ENCODE peak calls at places on chromosomes 7 and 10, in six cellular contexts. One of them, this sample, is unnamed.

GRCh38 chr10:119633538-119634218 is 17.5 kb upstream of the BAG3 start:
- DNase-seq in activated CD4-positive, alpha-beta T cell treated with anti-CD3 and anti-CD28 coated beads, Interleukin-2, amount 10 ng/mL, durations not matched to agents 7 days and 5 days: no peak
- DNase-seq in heart left ventricle: no peak
- DNase-seq in NCI-H1417 treated with DMSO at 0.1 percent for 48 hours: no peak
- DNase-seq in H9: no peak
- DNase-seq in B cell: no peak
- DNase-seq in this sample: no peak

GRCh38 chr10:124285587-124286527 is 132.9 kb downstream of the OAT start:
- DNase-seq in activated CD4-positive, alpha-beta T cell treated with anti-CD3 and anti-CD28 coated beads, Interleukin-2, amount 10 ng/mL, durations not matched to agents 7 days and 5 days: no peak
- DNase-seq in heart left ventricle: no peak
- DNase-seq in NCI-H1417 treated with DMSO at 0.1 percent for 48 hours: no peak
- DNase-seq in H9: no peak
- DNase-seq in B cell: no peak
- DNase-seq in this sample: no peak

GRCh38 chr7:71272509-71273214 is 140.7 kb downstream of the GALNT17 start:
- DNase-seq in activated CD4-positive, alpha-beta T cell treated with anti-CD3 and anti-CD28 coated beads, Interleukin-2, amount 10 ng/mL, durations not matched to agents 7 days and 5 days: no peak
- DNase-seq in heart left ventricle: no peak
- DNase-seq in NCI-H1417 treated with DMSO at 0.1 percent for 48 hours: no peak
- DNase-seq in H9: no peak
- DNase-seq in B cell: no peak
- DNase-seq in this sample: no peak

GRCh38 chr10:8102708-8103401 is 48.4 kb downstream of the GATA3 start:
- DNase-seq in activated CD4-positive, alpha-beta T cell treated with anti-CD3 and anti-CD28 coated beads, Interleukin-2, amount 10 ng/mL, durations not matched to agents 7 days and 5 days: no peak
- DNase-seq in heart left ventricle: no peak
- DNase-seq in NCI-H1417 treated with DMSO at 0.1 percent for 48 hours: no peak
- DNase-seq in H9: peak
- DNase-seq in B cell: no peak
- DNase-seq in this sample: no peak

GRCh38 chr7:2834748-2835441 is 9.2 kb downstream of the GNA12 start:
- DNase-seq in activated CD4-positive, alpha-beta T cell treated with anti-CD3 and anti-CD28 coated beads, Interleukin-2, amount 10 ng/mL, durations not matched to agents 7 days and 5 days: no peak
- DNase-seq in heart left ventricle: no peak
- DNase-seq in NCI-H1417 treated with DMSO at 0.1 percent for 48 hours: no peak
- DNase-seq in H9: no peak
- DNase-seq in B cell: no peak
- DNase-seq in this sample: no peak

GRCh38 chr10:126849646-126850045 is 55.6 kb upstream of the DOCK1 start:
- DNase-seq in activated CD4-positive, alpha-beta T cell treated with anti-CD3 and anti-CD28 coated beads, Interleukin-2, amount 10 ng/mL, durations not matched to agents 7 days and 5 days: no peak
- DNase-seq in heart left ventricle: no peak
- DNase-seq in NCI-H1417 treated with DMSO at 0.1 percent for 48 hours: no peak
- DNase-seq in H9: no peak
- DNase-seq in B cell: no peak
- DNase-seq in this sample: no peak

GRCh38 chr7:116582806-116583444 is 58.1 kb downstream of the CAV1 start:
- DNase-seq in activated CD4-positive, alpha-beta T cell treated with anti-CD3 and anti-CD28 coated beads, Interleukin-2, amount 10 ng/mL, durations not matched to agents 7 days and 5 days: no peak
- DNase-seq in heart left ventricle: peak
- DNase-seq in NCI-H1417 treated with DMSO at 0.1 percent for 48 hours: no peak
- DNase-seq in H9: no peak
- DNase-seq in B cell: no peak
- DNase-seq in this sample: no peak

GRCh38 chr7:139118234-139118802 is 8.8 kb upstream of the ZC3HAV1 start:
- DNase-seq in activated CD4-positive, alpha-beta T cell treated with anti-CD3 and anti-CD28 coated beads, Interleukin-2, amount 10 ng/mL, durations not matched to agents 7 days and 5 days: no peak
- DNase-seq in heart left ventricle: no peak
- DNase-seq in NCI-H1417 treated with DMSO at 0.1 percent for 48 hours: no peak
- DNase-seq in H9: no peak
- DNase-seq in B cell: no peak
- DNase-seq in this sample: no peak

GRCh38 chr10:46525824-46526681 is 30.4 kb downstream of the GPRIN2 start:
- DNase-seq in activated CD4-positive, alpha-beta T cell treated with anti-CD3 and anti-CD28 coated beads, Interleukin-2, amount 10 ng/mL, durations not matched to agents 7 days and 5 days: no peak
- DNase-seq in heart left ventricle: no peak
- DNase-seq in NCI-H1417 treated with DMSO at 0.1 percent for 48 hours: no peak
- DNase-seq in H9: no peak
- DNase-seq in B cell: no peak
- DNase-seq in this sample: no peak

GRCh38 chr10:122245897-122246296 is 25.2 kb upstream of the BTBD16 start:
- DNase-seq in activated CD4-positive, alpha-beta T cell treated with anti-CD3 and anti-CD28 coated beads, Interleukin-2, amount 10 ng/mL, durations not matched to agents 7 days and 5 days: no peak
- DNase-seq in heart left ventricle: no peak
- DNase-seq in NCI-H1417 treated with DMSO at 0.1 percent for 48 hours: no peak
- DNase-seq in H9: no peak
- DNase-seq in B cell: no peak
- DNase-seq in this sample: no peak

GRCh38 chr7:145957160-145957890 is 159.3 kb upstream of the CNTNAP2 start:
- DNase-seq in activated CD4-positive, alpha-beta T cell treated with anti-CD3 and anti-CD28 coated beads, Interleukin-2, amount 10 ng/mL, durations not matched to agents 7 days and 5 days: no peak
- DNase-seq in heart left ventricle: no peak
- DNase-seq in NCI-H1417 treated with DMSO at 0.1 percent for 48 hours: no peak
- DNase-seq in H9: no peak
- DNase-seq in B cell: no peak
- DNase-seq in this sample: no peak

GRCh38 chr10:73060738-73061635 is 35.7 kb downstream of the P4HA1 start:
- DNase-seq in activated CD4-positive, alpha-beta T cell treated with anti-CD3 and anti-CD28 coated beads, Interleukin-2, amount 10 ng/mL, durations not matched to agents 7 days and 5 days: peak
- DNase-seq in heart left ventricle: no peak
- DNase-seq in NCI-H1417 treated with DMSO at 0.1 percent for 48 hours: no peak
- DNase-seq in H9: no peak
- DNase-seq in B cell: peak
- DNase-seq in this sample: peak

GRCh38 chr10:93465806-93466675 is 16.1 kb downstream of the MYOF start:
- DNase-seq in activated CD4-positive, alpha-beta T cell treated with anti-CD3 and anti-CD28 coated beads, Interleukin-2, amount 10 ng/mL, durations not matched to agents 7 days and 5 days: no peak
- DNase-seq in heart left ventricle: peak
- DNase-seq in NCI-H1417 treated with DMSO at 0.1 percent for 48 hours: no peak
- DNase-seq in H9: no peak
- DNase-seq in B cell: no peak
- DNase-seq in this sample: peak

GRCh38 chr10:122154733-122155366 is 116.2 kb upstream of the BTBD16 start:
- DNase-seq in activated CD4-positive, alpha-beta T cell treated with anti-CD3 and anti-CD28 coated beads, Interleukin-2, amount 10 ng/mL, durations not matched to agents 7 days and 5 days: no peak
- DNase-seq in heart left ventricle: peak
- DNase-seq in NCI-H1417 treated with DMSO at 0.1 percent for 48 hours: no peak
- DNase-seq in H9: peak
- DNase-seq in B cell: no peak
- DNase-seq in this sample: no peak

GRCh38 chr7:36291387-36292316 is 98.0 kb upstream of the ANLN start:
- DNase-seq in activated CD4-positive, alpha-beta T cell treated with anti-CD3 and anti-CD28 coated beads, Interleukin-2, amount 10 ng/mL, durations not matched to agents 7 days and 5 days: peak
- DNase-seq in heart left ventricle: peak
- DNase-seq in NCI-H1417 treated with DMSO at 0.1 percent for 48 hours: peak
- DNase-seq in H9: peak
- DNase-seq in B cell: peak
- DNase-seq in this sample: peak

GRCh38 chr10:351770-352318 is 216.6 kb downstream of the ZMYND11 start:
- DNase-seq in activated CD4-positive, alpha-beta T cell treated with anti-CD3 and anti-CD28 coated beads, Interleukin-2, amount 10 ng/mL, durations not matched to agents 7 days and 5 days: peak
- DNase-seq in heart left ventricle: no peak
- DNase-seq in NCI-H1417 treated with DMSO at 0.1 percent for 48 hours: no peak
- DNase-seq in H9: no peak
- DNase-seq in B cell: no peak
- DNase-seq in this sample: no peak

GRCh38 chr7:131546583-131547111 is 9.8 kb downstream of the PODXL start:
- DNase-seq in activated CD4-positive, alpha-beta T cell treated with anti-CD3 and anti-CD28 coated beads, Interleukin-2, amount 10 ng/mL, durations not matched to agents 7 days and 5 days: peak
- DNase-seq in heart left ventricle: no peak
- DNase-seq in NCI-H1417 treated with DMSO at 0.1 percent for 48 hours: no peak
- DNase-seq in H9: peak
- DNase-seq in B cell: peak
- DNase-seq in this sample: no peak

GRCh38 chr7:96069361-96069760 is 252.5 kb downstream of the SLC25A13 start:
- DNase-seq in activated CD4-positive, alpha-beta T cell treated with anti-CD3 and anti-CD28 coated beads, Interleukin-2, amount 10 ng/mL, durations not matched to agents 7 days and 5 days: no peak
- DNase-seq in heart left ventricle: no peak
- DNase-seq in NCI-H1417 treated with DMSO at 0.1 percent for 48 hours: no peak
- DNase-seq in H9: no peak
- DNase-seq in B cell: no peak
- DNase-seq in this sample: no peak

GRCh38 chr7:101696-102376 is 90.5 kb upstream of the FAM20C start:
- DNase-seq in activated CD4-positive, alpha-beta T cell treated with anti-CD3 and anti-CD28 coated beads, Interleukin-2, amount 10 ng/mL, durations not matched to agents 7 days and 5 days: no peak
- DNase-seq in heart left ventricle: no peak
- DNase-seq in NCI-H1417 treated with DMSO at 0.1 percent for 48 hours: no peak
- DNase-seq in H9: peak
- DNase-seq in B cell: no peak
- DNase-seq in this sample: no peak

GRCh38 chr10:48481385-48481784 is 123.5 kb downstream of the ARHGAP22 start:
- DNase-seq in activated CD4-positive, alpha-beta T cell treated with anti-CD3 and anti-CD28 coated beads, Interleukin-2, amount 10 ng/mL, durations not matched to agents 7 days and 5 days: no peak
- DNase-seq in heart left ventricle: no peak
- DNase-seq in NCI-H1417 treated with DMSO at 0.1 percent for 48 hours: no peak
- DNase-seq in H9: no peak
- DNase-seq in B cell: no peak
- DNase-seq in this sample: no peak

GRCh38 chr7:66146701-66147100 is 32.1 kb downstream of the CRCP start:
- DNase-seq in activated CD4-positive, alpha-beta T cell treated with anti-CD3 and anti-CD28 coated beads, Interleukin-2, amount 10 ng/mL, durations not matched to agents 7 days and 5 days: no peak
- DNase-seq in heart left ventricle: no peak
- DNase-seq in NCI-H1417 treated with DMSO at 0.1 percent for 48 hours: no peak
- DNase-seq in H9: no peak
- DNase-seq in B cell: no peak
- DNase-seq in this sample: no peak

GRCh38 chr10:665579-666091 is 23.8 kb downstream of the DIP2C start:
- DNase-seq in activated CD4-positive, alpha-beta T cell treated with anti-CD3 and anti-CD28 coated beads, Interleukin-2, amount 10 ng/mL, durations not matched to agents 7 days and 5 days: no peak
- DNase-seq in heart left ventricle: peak
- DNase-seq in NCI-H1417 treated with DMSO at 0.1 percent for 48 hours: no peak
- DNase-seq in H9: no peak
- DNase-seq in B cell: no peak
- DNase-seq in this sample: no peak

GRCh38 chr10:33335800-33336605 is 1.5 kb upstream of the NRP1 start:
- DNase-seq in activated CD4-positive, alpha-beta T cell treated with anti-CD3 and anti-CD28 coated beads, Interleukin-2, amount 10 ng/mL, durations not matched to agents 7 days and 5 days: no peak
- DNase-seq in heart left ventricle: peak
- DNase-seq in NCI-H1417 treated with DMSO at 0.1 percent for 48 hours: no peak
- DNase-seq in H9: peak
- DNase-seq in B cell: no peak
- DNase-seq in this sample: peak

GRCh38 chr10:70596860-70597809 is 5.4 kb downstream of the PRF1 start:
- DNase-seq in activated CD4-positive, alpha-beta T cell treated with anti-CD3 and anti-CD28 coated beads, Interleukin-2, amount 10 ng/mL, durations not matched to agents 7 days and 5 days: no peak
- DNase-seq in heart left ventricle: no peak
- DNase-seq in NCI-H1417 treated with DMSO at 0.1 percent for 48 hours: no peak
- DNase-seq in H9: no peak
- DNase-seq in B cell: no peak
- DNase-seq in this sample: peak

GRCh38 chr7:38383281-38383680 is 109.8 kb upstream of the TARP start:
- DNase-seq in activated CD4-positive, alpha-beta T cell treated with anti-CD3 and anti-CD28 coated beads, Interleukin-2, amount 10 ng/mL, durations not matched to agents 7 days and 5 days: no peak
- DNase-seq in heart left ventricle: no peak
- DNase-seq in NCI-H1417 treated with DMSO at 0.1 percent for 48 hours: no peak
- DNase-seq in H9: no peak
- DNase-seq in B cell: no peak
- DNase-seq in this sample: no peak

GRCh38 chr7:80216996-80217842 is 82.6 kb downstream of the GNAI1 start:
- DNase-seq in activated CD4-positive, alpha-beta T cell treated with anti-CD3 and anti-CD28 coated beads, Interleukin-2, amount 10 ng/mL, durations not matched to agents 7 days and 5 days: no peak
- DNase-seq in heart left ventricle: no peak
- DNase-seq in NCI-H1417 treated with DMSO at 0.1 percent for 48 hours: no peak
- DNase-seq in H9: no peak
- DNase-seq in B cell: no peak
- DNase-seq in this sample: no peak

GRCh38 chr7:101935521-101936141 is 118.2 kb downstream of the CUX1 start:
- DNase-seq in activated CD4-positive, alpha-beta T cell treated with anti-CD3 and anti-CD28 coated beads, Interleukin-2, amount 10 ng/mL, durations not matched to agents 7 days and 5 days: no peak
- DNase-seq in heart left ventricle: peak
- DNase-seq in NCI-H1417 treated with DMSO at 0.1 percent for 48 hours: no peak
- DNase-seq in H9: no peak
- DNase-seq in B cell: no peak
- DNase-seq in this sample: no peak

GRCh38 chr7:50959991-50960390 is 177.3 kb upstream of the GRB10 start:
- DNase-seq in activated CD4-positive, alpha-beta T cell treated with anti-CD3 and anti-CD28 coated beads, Interleukin-2, amount 10 ng/mL, durations not matched to agents 7 days and 5 days: no peak
- DNase-seq in heart left ventricle: no peak
- DNase-seq in NCI-H1417 treated with DMSO at 0.1 percent for 48 hours: no peak
- DNase-seq in H9: no peak
- DNase-seq in B cell: no peak
- DNase-seq in this sample: no peak

GRCh38 chr7:20408467-20408826 is 77.7 kb downstream of the ITGB8 start:
- DNase-seq in activated CD4-positive, alpha-beta T cell treated with anti-CD3 and anti-CD28 coated beads, Interleukin-2, amount 10 ng/mL, durations not matched to agents 7 days and 5 days: no peak
- DNase-seq in heart left ventricle: peak
- DNase-seq in NCI-H1417 treated with DMSO at 0.1 percent for 48 hours: no peak
- DNase-seq in H9: no peak
- DNase-seq in B cell: no peak
- DNase-seq in this sample: peak

GRCh38 chr7:90605055-90605454 is 8.9 kb downstream of the CDK14 start:
- DNase-seq in activated CD4-positive, alpha-beta T cell treated with anti-CD3 and anti-CD28 coated beads, Interleukin-2, amount 10 ng/mL, durations not matched to agents 7 days and 5 days: no peak
- DNase-seq in heart left ventricle: no peak
- DNase-seq in NCI-H1417 treated with DMSO at 0.1 percent for 48 hours: no peak
- DNase-seq in H9: no peak
- DNase-seq in B cell: peak
- DNase-seq in this sample: peak

GRCh38 chr10:74955796-74956195 is 129.4 kb downstream of the KAT6B start:
- DNase-seq in activated CD4-positive, alpha-beta T cell treated with anti-CD3 and anti-CD28 coated beads, Interleukin-2, amount 10 ng/mL, durations not matched to agents 7 days and 5 days: no peak
- DNase-seq in heart left ventricle: no peak
- DNase-seq in NCI-H1417 treated with DMSO at 0.1 percent for 48 hours: no peak
- DNase-seq in H9: no peak
- DNase-seq in B cell: no peak
- DNase-seq in this sample: no peak

GRCh38 chr10:124736491-124737136 is 7.6 kb downstream of the FAM53B start:
- DNase-seq in activated CD4-positive, alpha-beta T cell treated with anti-CD3 and anti-CD28 coated beads, Interleukin-2, amount 10 ng/mL, durations not matched to agents 7 days and 5 days: no peak
- DNase-seq in heart left ventricle: peak
- DNase-seq in NCI-H1417 treated with DMSO at 0.1 percent for 48 hours: no peak
- DNase-seq in H9: peak
- DNase-seq in B cell: no peak
- DNase-seq in this sample: no peak

GRCh38 chr10:79404231-79404609 is 41.2 kb downstream of the ZCCHC24 start:
- DNase-seq in activated CD4-positive, alpha-beta T cell treated with anti-CD3 and anti-CD28 coated beads, Interleukin-2, amount 10 ng/mL, durations not matched to agents 7 days and 5 days: no peak
- DNase-seq in heart left ventricle: peak
- DNase-seq in NCI-H1417 treated with DMSO at 0.1 percent for 48 hours: no peak
- DNase-seq in H9: no peak
- DNase-seq in B cell: no peak
- DNase-seq in this sample: no peak

GRCh38 chr7:37671871-37672270 is 11.7 kb upstream of the GPR141 start:
- DNase-seq in activated CD4-positive, alpha-beta T cell treated with anti-CD3 and anti-CD28 coated beads, Interleukin-2, amount 10 ng/mL, durations not matched to agents 7 days and 5 days: no peak
- DNase-seq in heart left ventricle: no peak
- DNase-seq in NCI-H1417 treated with DMSO at 0.1 percent for 48 hours: no peak
- DNase-seq in H9: no peak
- DNase-seq in B cell: no peak
- DNase-seq in this sample: no peak

GRCh38 chr10:99579971-99580370 is 40.3 kb downstream of the SLC25A28 start:
- DNase-seq in activated CD4-positive, alpha-beta T cell treated with anti-CD3 and anti-CD28 coated beads, Interleukin-2, amount 10 ng/mL, durations not matched to agents 7 days and 5 days: no peak
- DNase-seq in heart left ventricle: no peak
- DNase-seq in NCI-H1417 treated with DMSO at 0.1 percent for 48 hours: no peak
- DNase-seq in H9: no peak
- DNase-seq in B cell: no peak
- DNase-seq in this sample: no peak

GRCh38 chr7:142301923-142302550 is 44.2 kb upstream of the PRSS58 start:
- DNase-seq in activated CD4-positive, alpha-beta T cell treated with anti-CD3 and anti-CD28 coated beads, Interleukin-2, amount 10 ng/mL, durations not matched to agents 7 days and 5 days: no peak
- DNase-seq in heart left ventricle: no peak
- DNase-seq in NCI-H1417 treated with DMSO at 0.1 percent for 48 hours: no peak
- DNase-seq in H9: no peak
- DNase-seq in B cell: no peak
- DNase-seq in this sample: no peak

GRCh38 chr7:128123291-128124037 is 92.2 kb upstream of the LRRC4 start:
- DNase-seq in activated CD4-positive, alpha-beta T cell treated with anti-CD3 and anti-CD28 coated beads, Interleukin-2, amount 10 ng/mL, durations not matched to agents 7 days and 5 days: no peak
- DNase-seq in heart left ventricle: no peak
- DNase-seq in NCI-H1417 treated with DMSO at 0.1 percent for 48 hours: no peak
- DNase-seq in H9: no peak
- DNase-seq in B cell: no peak
- DNase-seq in this sample: no peak

GRCh38 chr10:80167471-80167870 is 34.9 kb downstream of the PLAC9 start:
- DNase-seq in activated CD4-positive, alpha-beta T cell treated with anti-CD3 and anti-CD28 coated beads, Interleukin-2, amount 10 ng/mL, durations not matched to agents 7 days and 5 days: no peak
- DNase-seq in heart left ventricle: no peak
- DNase-seq in NCI-H1417 treated with DMSO at 0.1 percent for 48 hours: no peak
- DNase-seq in H9: no peak
- DNase-seq in B cell: no peak
- DNase-seq in this sample: no peak

GRCh38 chr10:18303851-18304800 is 163.9 kb downstream of the CACNB2 start:
- DNase-seq in activated CD4-positive, alpha-beta T cell treated with anti-CD3 and anti-CD28 coated beads, Interleukin-2, amount 10 ng/mL, durations not matched to agents 7 days and 5 days: no peak
- DNase-seq in heart left ventricle: no peak
- DNase-seq in NCI-H1417 treated with DMSO at 0.1 percent for 48 hours: no peak
- DNase-seq in H9: no peak
- DNase-seq in B cell: no peak
- DNase-seq in this sample: no peak